ENCODE peak calls at places on chromosomes 4 and X, in eight cellular contexts. V, D, Y, N, M, Z, J and A are unnamed samples.

GRCh38 chr4:47704693-47705325 is 133.1 kb downstream of the CORIN start:
- DNase-seq in D (no peak), Z (no peak), Y (no peak), N (peak; percentile 14), M (peak; percentile 79), V (no peak), J (peak; percentile 58), A (no peak)

GRCh38 chr4:1209821-1210220 is 37.4 kb upstream of the SPON2 start:
- DNase-seq in M (peak; percentile 3), N (no peak), Z (no peak), J (peak; percentile 77), D (no peak), V (no peak), Y (no peak), A (no peak)

GRCh38 chr4:132982151-132982550 is 166.9 kb upstream of the PCDH10 start:
- DNase-seq in J (no peak), D (no peak), Z (no peak), V (no peak), M (peak; percentile 74), Y (no peak), N (no peak), A (no peak)

GRCh38 chr4:54063224-54063623 is 1.2 kb downstream of the CHIC2 start:
- DNase-seq in N (no peak), Y (no peak), M (no peak), J (no peak), V (no peak), D (no peak), Z (no peak), A (no peak)

GRCh38 chr4:168386002-168386401 is 67.5 kb upstream of the DDX60 start:
- DNase-seq in M (peak; percentile 29), J (no peak), Z (no peak), N (no peak), Y (no peak), D (no peak), V (no peak), A (no peak)

GRCh38 chr4:147550626-147551250 is 66.5 kb upstream of the TMEM184C start:
- DNase-seq in J (no peak), M (no peak), Y (peak; percentile 24), V (no peak), N (no peak), Z (no peak), D (no peak), A (no peak)

GRCh38 chr4:147843162-147843561 is 111.3 kb downstream of the ARHGAP10 start:
- DNase-seq in Z (no peak), V (peak; percentile 47), N (peak; percentile 70), D (peak; percentile 27), M (peak; percentile 50), Y (no peak), J (no peak), A (no peak)

GRCh38 chr4:6915041-6916005 is 5.7 kb downstream of the TBC1D14 start:
- DNase-seq in Z (no peak), D (no peak), N (no peak), V (no peak), M (no peak), Y (no peak), J (no peak), A (no peak)

GRCh38 chr4:52298444-52298843 is 247.3 kb downstream of the SPATA18 start:
- DNase-seq in Z (no peak), D (no peak), V (no peak), M (no peak), N (no peak), J (no peak), Y (no peak), A (no peak)

GRCh38 chr4:3483471-3483921 is 20.4 kb downstream of the DOK7 start:
- DNase-seq in Z (no peak), Y (no peak), N (no peak), M (no peak), J (no peak), V (no peak), D (no peak), A (no peak)

GRCh38 chr4:139560396-139561084 is 4.5 kb upstream of the SETD7 start:
- DNase-seq in V (no peak), Y (no peak), J (no peak), M (peak; percentile 52), Z (no peak), N (no peak), D (no peak), A (peak; percentile 81)

GRCh38 chrX:11193035-11193469 is 81.9 kb downstream of the HCCS start:
- DNase-seq in Y (no peak), N (no peak), M (no peak), Z (no peak), D (no peak), J (no peak), V (no peak), A (no peak)

GRCh38 chrX:53250556-53250955 is 25.5 kb upstream of the KDM5C start:
- DNase-seq in D (no peak), Y (no peak), J (no peak), Z (no peak), V (no peak), M (no peak), N (no peak), A (no peak)

GRCh38 chrX:26586570-26586969 is 370.6 kb downstream of the MAGEB5 start:
- DNase-seq in Z (no peak), N (no peak), J (no peak), M (no peak), V (no peak), Y (no peak), D (no peak), A (no peak)

GRCh38 chr4:155734951-155735350 is 23.9 kb upstream of the GUCY1B1 start:
- DNase-seq in N (no peak), J (no peak), D (no peak), M (no peak), V (no peak), Y (no peak), Z (no peak), A (no peak)

GRCh38 chrX:39652336-39652735 is 445.4 kb downstream of the BCOR start:
- DNase-seq in Z (no peak), V (peak; percentile 6), M (peak; percentile 42), D (peak; percentile 25), Y (no peak), N (peak; percentile 45), J (peak; percentile 34), A (no peak)

GRCh38 chrX:104195489-104196084 is 29.3 kb downstream of the FAM199X start:
- DNase-seq in M (peak; percentile 44), N (peak; percentile 12), V (peak; percentile 1), J (peak; percentile 33), D (peak; percentile 4), Z (peak; percentile 33), Y (no peak), A (no peak)

GRCh38 chr4:94649381-94650128 is 108.2 kb upstream of the BMPR1B start:
- DNase-seq in D (no peak), V (no peak), N (no peak), Z (no peak), Y (no peak), J (no peak), M (no peak), A (no peak)

GRCh38 chr4:10598829-10599228 is 85.7 kb downstream of the CLNK start:
- DNase-seq in V (no peak), N (no peak), D (no peak), Z (no peak), Y (no peak), M (no peak), J (no peak), A (no peak)

GRCh38 chrX:38111196-38111595 is 104.8 kb downstream of the SYTL5 start:
- DNase-seq in Z (no peak), N (no peak), M (no peak), D (no peak), V (no peak), Y (no peak), J (no peak), A (no peak)

GRCh38 chrX:38109042-38109904 is 102.9 kb downstream of the SYTL5 start:
- DNase-seq in Z (no peak), M (no peak), N (no peak), D (no peak), Y (no peak), V (no peak), J (no peak), A (peak; percentile 18)

GRCh38 chrX:38116706-38117105 is 104.0 kb downstream of the SRPX start:
- DNase-seq in J (no peak), Y (no peak), Z (no peak), M (no peak), D (no peak), V (no peak), N (no peak), A (no peak)

GRCh38 chrX:38110231-38110630 is 103.9 kb downstream of the SYTL5 start:
- DNase-seq in Y (no peak), V (no peak), D (no peak), J (no peak), Z (no peak), M (no peak), N (no peak), A (no peak)

DNA sequence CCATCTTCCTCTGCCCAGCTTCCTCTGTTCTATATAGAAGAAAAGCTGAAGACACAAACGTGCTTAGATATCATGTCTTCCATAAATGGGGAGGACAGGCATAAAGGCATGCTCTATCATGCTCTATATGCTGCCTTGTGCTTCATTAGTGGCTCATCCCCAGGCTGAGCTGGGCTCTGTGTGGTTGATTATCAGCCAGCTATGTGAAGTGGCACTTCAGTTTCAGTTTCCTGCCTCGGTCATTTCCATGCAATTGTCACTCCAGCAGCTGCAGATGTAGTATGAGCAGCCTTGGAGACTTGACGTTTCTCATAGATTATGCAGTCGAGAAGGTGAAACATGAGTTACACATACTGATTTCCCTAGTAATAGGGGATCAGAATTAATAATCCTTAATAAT is 106.2 kb downstream of the SYTL5 start:
- DNase-seq in M (no peak), V (no peak), Y (peak; percentile 31), J (no peak), Z (no peak), D (no peak), N (no peak), A (no peak)
- TF ChIP-seq REST in M (no peak), V (no peak), Y (no peak), J (no peak), Z (no peak), D (no peak), N (no peak), A (no peak)

DNA sequence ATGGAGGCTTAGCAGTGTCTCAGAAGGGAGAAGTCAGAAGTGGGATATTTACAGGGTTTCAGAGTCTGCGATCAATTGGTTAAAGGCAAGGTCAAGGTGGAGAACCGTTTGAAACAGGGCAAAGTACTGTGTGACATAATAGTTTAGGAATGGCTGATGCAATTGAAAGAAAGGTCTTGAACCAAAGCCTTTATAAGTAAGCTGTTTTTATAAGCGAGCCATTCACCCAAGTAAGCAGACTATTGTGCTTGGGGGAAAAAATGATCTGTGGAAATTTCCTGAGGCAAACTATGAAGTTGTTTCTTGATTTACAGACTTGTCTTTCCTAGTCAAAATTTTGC is 327.3 kb downstream of the CAMK2D start:
- DNase-seq in Z (no peak), V (no peak), Y (no peak), N (no peak), J (no peak), M (no peak), D (no peak), A (no peak)
- H3K4me3 ChIP-seq in Z (no peak overlapping the region), V (no peak overlapping the region), Y (no peak overlapping the region), N (no peak overlapping the region), J (no peak overlapping the region), M (no peak overlapping the region), D (no peak overlapping the region), A (no peak overlapping the region)

GRCh38 chr4:101005659-101006058 is 341.7 kb downstream of the PPP3CA start:
- DNase-seq in Z (no peak), J (no peak), Y (no peak), N (no peak), M (no peak), V (no peak), D (no peak), A (no peak)
- TF ChIP-seq REST in Z (no peak), J (no peak), Y (no peak), N (no peak), M (no peak), V (no peak), D (no peak), A (no peak)

GRCh38 chr4:180542445-180543100 is 1700.6 kb upstream of the TENM3 start:
- DNase-seq in V (peak; percentile 3), N (no peak), M (no peak), J (no peak), Y (no peak), Z (no peak), D (no peak), A (no peak)
- H3K4me3 ChIP-seq in V (no peak overlapping the region), N (no peak overlapping the region), M (peak overlapping the region; percentile 15), J (no peak overlapping the region), Y (no peak overlapping the region), Z (no peak overlapping the region), D (no peak overlapping the region), A (no peak overlapping the region)